ENCODE peak calls at places on chromosomes 11 and 22, in six cellular contexts. J is foreskin melanocyte; Q is right atrium auricular region; D is HTR-8/SVneo; B is stimulated activated CD4-positive, alpha-beta T cell treated with anti-CD3 and anti-CD28 coated beads, Interleukin-12 subunit alpha, Interleukin-12 subunit beta, amount 100 ng/mL, for 48 hours; E is C1 segment of cervical spinal cord. G is an unnamed sample.

GRCh38 chr11:62359475-62359874 is 22.2 kb downstream of the ASRGL1 start:
- DNase-seq in J (no peak), Q (no peak), D (no peak), B (no peak), E (no peak), G (no peak)

GRCh38 chr11:130582994-130583393 is 134.5 kb downstream of the ADAMTS15 start:
- DNase-seq in J (no peak), Q (no peak), D (no peak), B (no peak), E (no peak), G (no peak)

GRCh38 chr11:60594998-60595637 is 79.9 kb downstream of the MS4A13 start:
- DNase-seq in J (no peak), Q (no peak), D (no peak), B (no peak), E (no peak), G (no peak)

GRCh38 chr11:4181780-4182721 is 87.5 kb downstream of the RRM1 start:
- DNase-seq in J (peak), Q (peak), D (peak), B (peak), E (no peak), G (peak)

GRCh38 chr22:35111244-35111643 is 45.3 kb downstream of the ISX start:
- DNase-seq in J (no peak), Q (no peak), D (no peak), B (no peak), E (no peak), G (no peak)

GRCh38 chr22:46681010-46681409 is 57.0 kb downstream of the CERK start:
- DNase-seq in J (no peak), Q (no peak), D (peak), B (no peak), E (no peak), G (no peak)

GRCh38 chr11:818396-819128 is at the start of gene PNPLA2:
- DNase-seq in J (no peak), Q (no peak), D (no peak), B (no peak), E (no peak), G (no peak)

GRCh38 chr11:609355-609811 is 6.4 kb downstream of the IRF7 start:
- DNase-seq in J (no peak), Q (no peak), D (no peak), B (no peak), E (no peak), G (no peak)

GRCh38 chr11:12269104-12269441 is 108.3 kb upstream of the PARVA start:
- DNase-seq in J (no peak), Q (no peak), D (peak), B (no peak), E (no peak), G (no peak)

GRCh38 chr11:104291646-104292045 is 127.7 kb upstream of the PDGFD start:
- DNase-seq in J (no peak), Q (no peak), D (no peak), B (no peak), E (no peak), G (no peak)

GRCh38 chr22:44931077-44931540 is 78.7 kb downstream of the PHF21B start:
- DNase-seq in J (no peak), Q (peak), D (no peak), B (no peak), E (no peak), G (no peak)

GRCh38 chr11:58968251-58968711 is 29.0 kb downstream of the GLYATL1 start:
- DNase-seq in J (no peak), Q (no peak), D (no peak), B (no peak), E (no peak), G (no peak)

GRCh38 chr11:30984442-30984816 is 385.1 kb downstream of the DCDC1 start:
- DNase-seq in J (no peak), Q (no peak), D (no peak), B (no peak), E (no peak), G (no peak)

GRCh38 chr11:82229346-82229745 is 504.3 kb downstream of the FAM181B start:
- DNase-seq in J (peak), Q (no peak), D (no peak), B (no peak), E (no peak), G (no peak)

GRCh38 chr11:121236115-121237001 is 56.2 kb upstream of the SC5D start:
- DNase-seq in J (no peak), Q (no peak), D (no peak), B (no peak), E (no peak), G (no peak)

GRCh38 chr22:46884365-46884764 is 121.9 kb downstream of the TBC1D22A start:
- DNase-seq in J (no peak), Q (no peak), D (no peak), B (no peak), E (no peak), G (no peak)

GRCh38 chr11:123474994-123475393 is 44.9 kb downstream of the GRAMD1B start:
- DNase-seq in J (peak), Q (no peak), D (no peak), B (no peak), E (no peak), G (no peak)

GRCh38 chr22:43182726-43183125 is 4.2 kb downstream of the TTLL12 start:
- DNase-seq in J (no peak), Q (no peak), D (no peak), B (no peak), E (no peak), G (no peak)

GRCh38 chr11:2780850-2781412 is 81.1 kb upstream of the KCNQ1OT1 start:
- DNase-seq in J (no peak), Q (peak), D (no peak), B (no peak), E (no peak), G (no peak)

GRCh38 chr11:65132988-65133700 is 1.2 kb downstream of the SYVN1 start:
- DNase-seq in J (no peak), Q (no peak), D (no peak), B (no peak), E (no peak), G (no peak)

GRCh38 chr22:24023204-24023789 is 12.2 kb downstream of the CABIN1 start:
- DNase-seq in J (no peak), Q (no peak), D (no peak), B (no peak), E (no peak), G (no peak)

GRCh38 chr11:63667993-63668392 is 3.2 kb downstream of the ATL3 start:
- DNase-seq in J (peak), Q (peak), D (peak), B (no peak), E (no peak), G (peak)

GRCh38 chr11:57162179-57162898 is 19.4 kb upstream of the LRRC55 start:
- DNase-seq in J (no peak), Q (no peak), D (no peak), B (no peak), E (no peak), G (no peak)

GRCh38 chr22:30287626-30288413 is 1.5 kb downstream of the CASTOR1 start:
- DNase-seq in J (peak), Q (peak), D (peak), B (peak), E (peak), G (peak)

GRCh38 chr11:133945087-133945974 is 11.4 kb downstream of the IGSF9B start:
- DNase-seq in J (no peak), Q (peak), D (no peak), B (peak), E (no peak), G (no peak)

GRCh38 chr11:64000026-64000739 is 13.9 kb downstream of the OTUB1 start:
- DNase-seq in J (no peak), Q (peak), D (no peak), B (peak), E (peak), G (no peak)

GRCh38 chr22:32728291-32728690 is 73.2 kb upstream of the TIMP3 start:
- DNase-seq in J (no peak), Q (no peak), D (no peak), B (no peak), E (no peak), G (no peak)

GRCh38 chr11:77126861-77127673 is 979 bp upstream of the MYO7A start:
- DNase-seq in J (peak), Q (no peak), D (peak), B (peak), E (peak), G (no peak)

GRCh38 chr11:43579919-43580276 is 100.6 kb upstream of the HSD17B12 start:
- DNase-seq in J (no peak), Q (no peak), D (no peak), B (no peak), E (no peak), G (no peak)

GRCh38 chr11:116822575-116822974 is 529 bp downstream of the APOA4 start:
- DNase-seq in J (no peak), Q (no peak), D (no peak), B (no peak), E (no peak), G (no peak)

GRCh38 chr11:113188433-113188834 is 125.9 kb upstream of the TTC12 start:
- DNase-seq in J (no peak), Q (no peak), D (no peak), B (no peak), E (no peak), G (no peak)

GRCh38 chr11:7494086-7494775 is 8.9 kb downstream of the OLFML1 start:
- DNase-seq in J (no peak), Q (no peak), D (no peak), B (no peak), E (no peak), G (no peak)